ENCODE peak calls at places on chromosome 1, in eight cellular contexts. K is NCI-H146, Z is cardiac muscle cell, X is right lobe of liver, D is NCI-H1694 treated with DMSO at 0.1 percent for 48 hours, R is NCI-H2029, A is EL, T is skeletal muscle cell. N is an unnamed sample.

GRCh38 chr1:30881266-30882181 is 27.0 kb downstream of the SDC3 start:
- DNase-seq in R (no peak), A (no peak), Z (no peak), X (no peak), D (no peak), K (no peak), T (no peak), N (peak)

GRCh38 chr1:53956308-53957168 is 10.4 kb downstream of the LRRC42 start:
- DNase-seq in R (peak), D (peak), T (no peak), K (peak), X (no peak), Z (peak), A (no peak), N (no peak)

GRCh38 chr1:24929091-24929875 is 793 bp downstream of the RUNX3 start:
- DNase-seq in K (peak), D (no peak), R (no peak), X (no peak), Z (peak), A (peak), T (no peak), N (no peak)

GRCh38 chr1:63269571-63269970 is 52.8 kb upstream of the FOXD3 start:
- DNase-seq in K (no peak), X (no peak), D (no peak), Z (no peak), A (no peak), R (no peak), T (no peak), N (no peak)

GRCh38 chr1:89598450-89599331 is 34.2 kb upstream of the LRRC8C start:
- DNase-seq in R (no peak), A (peak), D (peak), K (peak), T (no peak), Z (peak), X (no peak), N (no peak)

GRCh38 chr1:237789619-237790018 is 101.1 kb downstream of the ZP4 start:
- DNase-seq in Z (no peak), X (no peak), R (no peak), D (no peak), K (no peak), A (no peak), T (no peak), N (peak)

GRCh38 chr1:239386453-239387303 is at the start of gene CHRM3:
- DNase-seq in K (peak), D (no peak), R (no peak), X (peak), Z (peak), A (peak), T (no peak), N (no peak)

GRCh38 chr1:68788762-68789161 is 291.9 kb upstream of the DEPDC1 start:
- DNase-seq in X (no peak), A (no peak), R (no peak), K (no peak), D (no peak), T (no peak), Z (no peak), N (no peak)

GRCh38 chr1:193579323-193579722 is 392.9 kb upstream of the B3GALT2 start:
- DNase-seq in Z (no peak), R (no peak), X (no peak), T (no peak), A (no peak), D (no peak), K (no peak), N (no peak)

GRCh38 chr1:34900775-34901502 is 28.5 kb downstream of the DLGAP3 start:
- DNase-seq in A (no peak), Z (no peak), R (no peak), X (peak), T (no peak), D (no peak), K (no peak), N (no peak)

GRCh38 chr1:151472852-151473731 is 13.8 kb upstream of the POGZ start:
- DNase-seq in X (peak), T (no peak), K (peak), R (peak), Z (peak), D (no peak), A (peak), N (peak)

GRCh38 chr1:7771673-7772299 is 690 bp downstream of the VAMP3 start:
- DNase-seq in Z (no peak), K (no peak), R (no peak), A (no peak), X (no peak), T (no peak), D (no peak), N (no peak)

GRCh38 chr1:7302873-7303272 is 468.2 kb upstream of the VAMP3 start:
- DNase-seq in A (no peak), D (no peak), T (no peak), R (no peak), Z (no peak), K (no peak), X (no peak), N (no peak)

GRCh38 chr1:63148825-63149645 is 173.3 kb upstream of the FOXD3 start:
- DNase-seq in T (no peak), X (peak), Z (peak), A (peak), R (peak), D (peak), K (peak), N (peak)

GRCh38 chr1:190679032-190679431 is 201.4 kb upstream of the BRINP3 start:
- DNase-seq in R (no peak), K (no peak), A (peak), T (no peak), D (no peak), Z (peak), X (no peak), N (no peak)

GRCh38 chr1:7679873-7680790 is 91.0 kb upstream of the VAMP3 start:
- DNase-seq in X (no peak), D (no peak), K (peak), Z (peak), A (peak), R (no peak), T (no peak), N (peak)

GRCh38 chr1:21335088-21335678 is 44.9 kb upstream of the ECE1 start:
- DNase-seq in A (no peak), Z (no peak), R (no peak), D (no peak), K (no peak), T (no peak), X (peak), N (no peak)

GRCh38 chr1:180178511-180179161 is 24.0 kb downstream of the QSOX1 start:
- DNase-seq in D (peak), X (peak), Z (peak), A (peak), R (no peak), K (peak), T (no peak), N (no peak)

GRCh38 chr1:113456967-113457366 is 66.7 kb downstream of the MAGI3 start:
- DNase-seq in A (peak), R (no peak), X (no peak), Z (peak), K (no peak), T (peak), D (no peak), N (no peak)

GRCh38 chr1:6171546-6172124 is 8.5 kb downstream of the CHD5 start:
- DNase-seq in T (no peak), K (peak), X (no peak), Z (no peak), A (no peak), R (no peak), D (no peak), N (no peak)

GRCh38 chr1:224333939-224334701 is 4.1 kb upstream of the NVL start:
- DNase-seq in R (no peak), A (peak), X (no peak), Z (no peak), K (no peak), D (no peak), T (peak), N (no peak)

GRCh38 chr1:202018476-202019234 is 8.3 kb downstream of the ELF3 start:
- DNase-seq in K (peak), X (peak), R (peak), T (no peak), A (no peak), D (no peak), Z (no peak), N (peak)

GRCh38 chr1:201582977-201583376 is 44.0 kb downstream of the NAV1 start:
- DNase-seq in K (peak), A (no peak), Z (no peak), R (no peak), D (no peak), T (no peak), X (peak), N (no peak)

GRCh38 chr1:204974326-204974725 is 68.7 kb upstream of the CNTN2 start:
- DNase-seq in T (no peak), A (no peak), Z (no peak), R (no peak), X (no peak), K (no peak), D (no peak), N (no peak)

GRCh38 chr1:10730985-10731384 is 65.5 kb downstream of the CASZ1 start:
- DNase-seq in R (no peak), Z (peak), K (no peak), T (no peak), X (no peak), A (peak), D (no peak), N (no peak)

GRCh38 chr1:25111706-25112105 is 120.6 kb downstream of the SYF2 start:
- DNase-seq in D (no peak), X (no peak), R (no peak), Z (no peak), T (no peak), K (no peak), A (peak), N (no peak)

GRCh38 chr1:210597555-210598134 is 268.9 kb downstream of the HHAT start:
- DNase-seq in A (peak), D (no peak), T (peak), R (no peak), X (no peak), K (no peak), Z (peak), N (no peak)

GRCh38 chr1:66648896-66649597 is 103.2 kb upstream of the DYNLT5 start:
- DNase-seq in K (no peak), Z (no peak), X (no peak), D (no peak), R (no peak), A (no peak), T (no peak), N (no peak)

GRCh38 chr1:59541161-59541560 is 244.3 kb downstream of the FGGY start:
- DNase-seq in T (no peak), K (no peak), X (no peak), R (peak), D (no peak), Z (no peak), A (no peak), N (no peak)

GRCh38 chr1:153611024-153611352 is 1.9 kb downstream of the S100A16 start:
- DNase-seq in D (no peak), R (no peak), A (peak), X (no peak), T (no peak), K (no peak), Z (no peak), N (no peak)

GRCh38 chr1:226891846-226892533 is 21.6 kb downstream of the PSEN2 start:
- DNase-seq in K (no peak), Z (peak), T (no peak), R (no peak), A (peak), D (no peak), X (no peak), N (no peak)

GRCh38 chr1:102952400-102952799 is 155.9 kb downstream of the COL11A1 start:
- DNase-seq in K (no peak), A (no peak), Z (no peak), R (no peak), T (no peak), X (no peak), D (no peak), N (no peak)

GRCh38 chr1:201282931-201283829 is at the start of gene PKP1:
- DNase-seq in K (peak), T (no peak), X (no peak), A (peak), Z (peak), R (peak), D (no peak), N (no peak)

GRCh38 chr1:192951961-192952460 is 107.1 kb downstream of the UCHL5 start:
- DNase-seq in X (no peak), A (peak), K (no peak), Z (peak), D (no peak), R (no peak), T (peak), N (no peak)

GRCh38 chr1:167744901-167745300 is 23.1 kb downstream of the MPZL1 start:
- DNase-seq in D (no peak), R (no peak), K (no peak), X (no peak), Z (no peak), T (no peak), A (no peak), N (no peak)

GRCh38 chr1:161198206-161198876 is 513 bp downstream of the ADAMTS4 start:
- DNase-seq in R (no peak), T (no peak), Z (peak), D (no peak), X (no peak), A (peak), K (peak), N (no peak)

GRCh38 chr1:165837838-165838364 is 10.5 kb downstream of the UCK2 start:
- DNase-seq in T (no peak), R (no peak), D (no peak), A (no peak), K (no peak), Z (no peak), X (no peak), N (no peak)

GRCh38 chr1:11882814-11883538 is 24.2 kb upstream of the NPPB start:
- DNase-seq in D (no peak), Z (peak), K (peak), X (no peak), R (peak), T (no peak), A (no peak), N (peak)